ENCODE peak calls at places on chromosomes 6 and 20, in five cellular contexts. L is HepG2, X is GM12878, Y is K562, F is H1. U is an unnamed sample.

GRCh38 chr6:35694462-35694861 is 5.7 kb upstream of the FKBP5 start:
- DNase-seq in L (no peak), X (no peak), Y (peak; percentile 62), F (no peak), U (no peak)

GRCh38 chr20:60490184-60490583 is 532.0 kb downstream of the CDH26 start:
- DNase-seq in L (no peak), X (no peak), Y (no peak), F (no peak), U (peak; percentile 31)

GRCh38 chr6:26195924-26196845 is 109.0 kb downstream of the HFE start:
- DNase-seq in L (peak; percentile 39), X (no peak), Y (no peak), F (no peak), U (no peak)

GRCh38 chr6:149859368-149859767 is 4.8 kb downstream of the LRP11 start:
- DNase-seq in L (peak; percentile 90), X (no peak), Y (no peak), F (no peak), U (no peak)

GRCh38 chr6:95819939-95820338 is 195.8 kb upstream of the FUT9 start:
- DNase-seq in L (no peak), X (no peak), Y (no peak), F (no peak), U (no peak)

GRCh38 chr6:161489626-161490306 is 215.9 kb upstream of the AGPAT4 start:
- DNase-seq in L (no peak), X (no peak), Y (no peak), F (no peak), U (no peak)

GRCh38 chr20:5090191-5090590 is 29.6 kb downstream of the PCNA start:
- DNase-seq in L (no peak), X (no peak), Y (no peak), F (no peak), U (no peak)

GRCh38 chr6:157981395-157982296 is at the start of gene SYNJ2:
- DNase-seq in L (peak; percentile 83), X (no peak), Y (peak; percentile 96), F (peak; percentile 57), U (peak; percentile 91)

GRCh38 chr6:122984393-122984792 is 11.6 kb upstream of the CLVS2 start:
- DNase-seq in L (no peak), X (no peak), Y (no peak), F (no peak), U (no peak)

GRCh38 chr6:105503641-105504040 is 100.8 kb upstream of the PREP start:
- DNase-seq in L (no peak), X (no peak), Y (no peak), F (no peak), U (no peak)

GRCh38 chr6:30544666-30545272 is 11.5 kb downstream of the GNL1 start:
- DNase-seq in L (peak; percentile 55), X (no peak), Y (peak; percentile 59), F (no peak), U (peak; percentile 60)

GRCh38 chr6:154791561-154792317 is 58.5 kb downstream of the SCAF8 start:
- DNase-seq in L (no peak), X (no peak), Y (no peak), F (no peak), U (no peak)

GRCh38 chr6:169847141-169847674 is 95.8 kb downstream of the ERMARD start:
- DNase-seq in L (no peak), X (no peak), Y (no peak), F (no peak), U (no peak)

GRCh38 chr20:51019598-51020592 is 3.0 kb downstream of the KCNG1 start:
- DNase-seq in L (no peak), X (no peak), Y (no peak), F (no peak), U (peak; percentile 83)

GRCh38 chr20:53346266-53346665 is 247.4 kb downstream of the ZNF217 start:
- DNase-seq in L (peak; percentile 40), X (no peak), Y (no peak), F (no peak), U (no peak)
- TF ChIP-seq TAF1 in L (no peak), X (no peak), Y (no peak), F (no peak), U (no peak)

GRCh38 chr20:37749620-37750403 is 56.0 kb downstream of the CTNNBL1 start:
- DNase-seq in L (no peak), X (no peak), Y (no peak), F (no peak), U (no peak)
- H3K4me1 ChIP-seq in L (no peaks in the 10 kb centered on the region), X (no peaks in the 10 kb centered on the region), Y (no peaks in the 10 kb centered on the region), F (peaks cover 4% of the 10 kb centered on the region), U (no peaks in the 10 kb centered on the region)

GRCh38 chr6:107620736-107621135 is 130.8 kb downstream of the SOBP start:
- DNase-seq in L (no peak), X (no peak), Y (no peak), F (no peak), U (no peak)
- TF ChIP-seq TAF1 in L (no peak), X (no peak), Y (no peak), F (no peak), U (no peak)

GRCh38 chr6:7151381-7151780 is 43.6 kb downstream of the RREB1 start:
- DNase-seq in L (peak; percentile 39), X (no peak), Y (no peak), F (no peak), U (no peak)
- H3K4me1 ChIP-seq in L (peaks cover 98% of the 10 kb centered on the region), X (peaks cover 65% of the 10 kb centered on the region), Y (peaks cover 42% of the 10 kb centered on the region), F (peaks cover 28% of the 10 kb centered on the region), U (peaks cover 43% of the 10 kb centered on the region)

GRCh38 chr20:9269280-9269971 is 200.5 kb downstream of the PLCB4 start:
- DNase-seq in L (no peak), X (no peak), Y (no peak), F (no peak), U (no peak)
- TF ChIP-seq TAF1 in L (no peak), X (no peak), Y (no peak), F (no peak), U (no peak)

GRCh38 chr20:17675519-17676377 is 6.3 kb downstream of the RRBP1 start:
- DNase-seq in L (no peak), X (no peak), Y (no peak), F (no peak), U (no peak)
- H3K4me1 ChIP-seq in L (peaks cover 88% of the 10 kb centered on the region), X (peaks cover 8% of the 10 kb centered on the region), Y (peaks cover 9% of the 10 kb centered on the region), F (peaks cover 6% of the 10 kb centered on the region), U (peaks cover 8% of the 10 kb centered on the region)

GRCh38 chr20:59322813-59323469 is 22.5 kb downstream of the EDN3 start:
- DNase-seq in L (no peak), X (no peak), Y (no peak), F (no peak), U (no peak)

GRCh38 chr20:59324441-59324840 is 24.0 kb downstream of the EDN3 start:
- DNase-seq in L (no peak), X (no peak), Y (no peak), F (no peak), U (no peak)

GRCh38 chr20:59331721-59332329 is 31.4 kb downstream of the EDN3 start:
- DNase-seq in L (no peak), X (no peak), Y (no peak), F (no peak), U (no peak)

GRCh38 chr20:59326188-59326587 is 25.8 kb downstream of the EDN3 start:
- DNase-seq in L (no peak), X (no peak), Y (no peak), F (no peak), U (no peak)

GRCh38 chr20:59328071-59328470 is 27.7 kb downstream of the EDN3 start:
- DNase-seq in L (no peak), X (no peak), Y (no peak), F (no peak), U (no peak)
- TF ChIP-seq TAF1 in L (no peak), X (no peak), Y (no peak), F (no peak), U (no peak)

GRCh38 chr20:41161886-41162285 is 24.5 kb downstream of the PLCG1 start:
- DNase-seq in L (no peak), X (no peak), Y (no peak), F (no peak), U (no peak)

GRCh38 chr20:41162396-41162795 is 25.1 kb downstream of the PLCG1 start:
- DNase-seq in L (no peak), X (no peak), Y (no peak), F (no peak), U (no peak)

GRCh38 chr20:41160686-41161085 is 23.3 kb downstream of the PLCG1 start:
- DNase-seq in L (no peak), X (no peak), Y (no peak), F (no peak), U (no peak)

GRCh38 chr20:41158082-41158625 is 20.8 kb downstream of the PLCG1 start:
- DNase-seq in L (no peak), X (no peak), Y (no peak), F (no peak), U (no peak)

DNA sequence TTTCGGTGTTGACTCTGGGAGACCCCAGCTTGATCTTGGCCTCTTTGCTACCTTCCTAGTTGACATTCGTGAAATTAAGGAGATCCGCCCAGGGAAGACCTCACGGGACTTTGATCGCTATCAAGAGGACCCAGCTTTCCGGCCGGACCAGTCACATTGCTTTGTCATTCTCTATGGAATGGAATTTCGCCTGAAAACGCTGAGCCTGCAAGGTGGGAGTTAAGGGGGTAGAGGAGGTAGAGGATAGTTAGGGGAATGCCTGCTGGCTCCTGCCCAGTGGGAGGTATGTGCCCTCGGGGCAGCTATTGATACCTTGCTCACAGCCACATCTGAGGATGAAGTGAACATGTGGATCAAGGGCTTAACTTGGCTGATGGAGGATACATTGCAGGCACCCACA is 22.2 kb downstream of the PLCG1 start:
- DNase-seq in L (no peak), X (no peak), Y (peak; percentile 23), F (no peak), U (no peak)
- H3K4me1 ChIP-seq in L (peaks cover 13% of the 10 kb centered on the region), X (peaks cover 39% of the 10 kb centered on the region), Y (no peaks in the 10 kb centered on the region), F (peaks cover 8% of the 10 kb centered on the region), U (no peaks in the 10 kb centered on the region)

DNA sequence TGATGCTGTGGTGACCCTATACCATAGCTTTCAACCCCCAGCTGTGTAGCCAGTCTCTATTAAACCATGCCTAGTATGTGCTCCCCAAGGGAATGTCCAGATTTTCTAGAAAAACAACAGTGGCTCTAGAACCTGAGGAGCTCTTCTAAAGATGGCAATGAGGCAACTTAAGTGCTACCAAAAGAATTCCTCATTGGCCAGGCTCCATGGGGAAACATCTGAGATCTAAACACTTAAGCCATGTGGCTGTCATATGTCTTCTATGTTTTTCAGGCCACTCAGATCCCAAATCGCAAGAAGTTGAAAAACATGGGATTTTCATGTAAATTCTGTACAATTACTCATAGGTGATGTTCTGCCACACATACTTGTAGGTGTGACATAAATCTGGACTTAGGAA is 191.1 kb downstream of the TPBG start:
- DNase-seq in L (no peak), X (no peak), Y (no peak), F (no peak), U (no peak)
- TF ChIP-seq TAF1 in L (no peak), X (no peak), Y (no peak), F (no peak), U (no peak)